ENCODE peak calls at places on chromosomes 12 and 14, in ten cellular contexts. Z is PC-9, B is astrocyte, L is HepG2, V is fibroblast of lung, A is GM12878, Y is hepatocyte, E is GM23338, N is neuronal stem cell, S is PC-3. R is an unnamed sample. For H3K4me1, the result is how much of the 10 kb centered on the place peaks cover.

GRCh38 chr14:70955543-70956480 is 48.6 kb downstream of the PCNX1 start:
- DNase-seq in A (no peak), E (peak), B (no peak), Z (no peak), L (peak), Y (peak), V (no peak), N (no peak), S (peak), R (peak)

GRCh38 chr14:101839236-101839635 is 77.7 kb downstream of the PPP2R5C start:
- DNase-seq in N (no peak), Z (no peak), B (no peak), S (no peak), V (no peak), E (no peak), A (peak), Y (no peak), L (no peak), R (no peak)

GRCh38 chr12:13947237-13947945 is 34.0 kb downstream of the GRIN2B start:
- DNase-seq in A (no peak), Y (peak), B (no peak), E (no peak), V (no peak), N (no peak), Z (no peak), S (no peak), L (no peak), R (peak)

GRCh38 chr14:61532818-61533217 is 162.5 kb upstream of the HIF1A start:
- DNase-seq in Z (no peak), A (no peak), B (no peak), L (no peak), E (no peak), V (no peak), N (no peak), S (no peak), Y (no peak), R (no peak)

GRCh38 chr14:36988989-36989388 is 183.4 kb downstream of the SLC25A21 start:
- DNase-seq in S (peak), Y (no peak), E (no peak), Z (no peak), L (no peak), B (no peak), V (no peak), N (no peak), A (no peak), R (peak)

GRCh38 chr14:34912182-34912581 is 37.0 kb upstream of the BAZ1A start:
- DNase-seq in A (no peak), Y (no peak), E (peak), N (no peak), L (peak), S (no peak), V (no peak), B (no peak), Z (no peak), R (no peak)

GRCh38 chr12:105765053-105766019 is 373.4 kb downstream of the NUAK1 start:
- DNase-seq in L (no peak), Y (no peak), N (no peak), Z (no peak), B (no peak), A (peak), E (no peak), S (no peak), V (no peak), R (no peak)

GRCh38 chr12:3973939-3974644 is 100.9 kb upstream of the PARP11 start:
- DNase-seq in Y (no peak), A (no peak), E (no peak), S (no peak), V (no peak), Z (no peak), B (no peak), N (no peak), L (no peak), R (no peak)

GRCh38 chr12:124188561-124189405 is 106.1 kb upstream of the RFLNA start:
- DNase-seq in E (no peak), N (no peak), A (no peak), B (peak), Z (no peak), Y (peak), S (peak), V (peak), L (peak), R (no peak)

GRCh38 chr12:18320036-18320617 is 58.8 kb downstream of the PIK3C2G start:
- DNase-seq in V (peak), B (peak), L (peak), S (peak), E (peak), N (peak), Y (peak), A (no peak), Z (peak), R (peak)

GRCh38 chr12:47222960-47223847 is 143.4 kb upstream of the AMIGO2 start:
- DNase-seq in Z (no peak), Y (peak), B (no peak), A (no peak), S (no peak), L (no peak), E (peak), V (no peak), N (no peak), R (no peak)

GRCh38 chr12:15580431-15580830 is 208.8 kb downstream of the EPS8 start:
- DNase-seq in B (no peak), V (no peak), Y (no peak), Z (no peak), S (no peak), E (no peak), A (no peak), L (no peak), N (no peak), R (no peak)

GRCh38 chr14:30993071-30993470 is 32.4 kb upstream of the AP4S1 start:
- DNase-seq in Z (no peak), N (no peak), V (no peak), L (no peak), B (no peak), E (no peak), Y (no peak), S (no peak), A (no peak), R (no peak)

GRCh38 chr12:49296836-49297694 is 2.1 kb downstream of the PRPH start:
- DNase-seq in E (peak), Y (peak), A (no peak), B (no peak), S (peak), Z (peak), L (peak), V (no peak), N (no peak), R (peak)

GRCh38 chr12:104521731-104522130 is 65.0 kb downstream of the CHST11 start:
- DNase-seq in A (no peak), B (no peak), N (no peak), S (peak), L (no peak), E (no peak), Y (no peak), V (peak), Z (no peak), R (peak)

GRCh38 chr14:51020024-51020710 is 74.7 kb downstream of the TRIM9 start:
- DNase-seq in B (peak), A (no peak), Z (no peak), V (peak), L (no peak), E (no peak), S (no peak), N (no peak), Y (no peak), R (no peak)

GRCh38 chr12:124497658-124498057 is 69.8 kb downstream of the NCOR2 start:
- DNase-seq in N (no peak), E (no peak), Y (peak), S (no peak), Z (no peak), A (no peak), B (peak), L (no peak), V (peak), R (peak)

GRCh38 chr12:31589582-31589895 is 1.4 kb downstream of the DENND5B start:
- DNase-seq in L (no peak), E (peak), Z (peak), B (no peak), S (no peak), N (no peak), V (no peak), A (no peak), Y (no peak), R (no peak)

GRCh38 chr14:103628221-103628683 is 759 bp upstream of the KLC1 start:
- DNase-seq in V (peak), A (no peak), N (peak), L (no peak), E (peak), B (peak), Z (peak), Y (peak), S (peak), R (peak)

DNA sequence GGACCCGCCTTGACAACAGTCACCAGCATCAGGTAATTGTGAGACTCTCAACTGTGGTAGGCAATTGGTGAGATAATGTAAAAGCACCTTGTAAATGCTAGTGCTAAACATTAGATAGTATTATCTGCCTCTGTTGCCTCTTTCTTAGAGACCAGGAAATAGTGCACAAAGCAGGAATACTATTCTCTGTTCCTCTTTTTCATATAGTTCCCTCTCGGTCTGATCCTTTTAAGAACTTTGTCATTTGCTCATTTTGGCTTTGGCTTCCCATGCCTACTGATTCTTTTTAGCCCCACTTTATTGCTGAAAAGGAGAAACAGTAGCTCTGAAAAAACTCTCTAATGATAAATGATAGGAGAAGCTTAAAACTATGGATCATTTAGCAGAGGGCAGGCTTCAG is 17.6 kb downstream of the CHPT1 start:
- DNase-seq in Z (no peak), Y (no peak), N (no peak), E (no peak), V (no peak), L (no peak), A (no peak), S (no peak), B (no peak), R (no peak)
- H2AFZ ChIP-seq in Z (no peak), Y (no peak), N (no peak), E (no peak), V (no peak), L (no peak), A (no peak), S (no peak), B (no peak), R (no peak)

GRCh38 chr12:122125452-122126341 is 47.1 kb downstream of the MLXIP start:
- DNase-seq in Z (no peak), S (no peak), Y (no peak), N (no peak), E (no peak), B (no peak), A (no peak), L (no peak), V (no peak), R (no peak)

GRCh38 chr12:122123761-122124145 is 45.2 kb downstream of the MLXIP start:
- DNase-seq in S (no peak), N (no peak), A (no peak), L (no peak), B (no peak), Y (no peak), E (no peak), Z (no peak), V (no peak), R (no peak)

GRCh38 chr12:122126342-122126635 is 47.7 kb downstream of the IL31 start:
- DNase-seq in L (no peak), Z (no peak), E (no peak), A (no peak), Y (no peak), V (no peak), N (no peak), S (no peak), B (no peak), R (no peak)

GRCh38 chr12:122123051-122123760 is 44.6 kb downstream of the MLXIP start:
- DNase-seq in Z (peak), S (peak), Y (peak), N (peak), E (peak), V (peak), L (peak), A (no peak), B (peak), R (peak)

GRCh38 chr12:122124370-122124769 is 45.8 kb downstream of the MLXIP start:
- DNase-seq in S (no peak), Z (no peak), B (no peak), A (no peak), L (no peak), N (no peak), V (no peak), E (no peak), Y (no peak), R (no peak)
- H3K4me1 ChIP-seq in S (under half), Z (under half), B (under half), A (under half), L (under half), N (under half), V (under half), E (under half), Y (under half), R (under half)

GRCh38 chr12:108671110-108671509 is 37.4 kb upstream of the SELPLG start:
- DNase-seq in A (no peak), B (no peak), N (no peak), V (no peak), L (no peak), E (no peak), Y (no peak), S (no peak), Z (no peak), R (no peak)
- H2AFZ ChIP-seq in A (no peak), B (no peak), N (no peak), V (no peak), L (no peak), E (no peak), Y (no peak), S (no peak), Z (no peak), R (no peak)

GRCh38 chr12:76242813-76243540 is 105.2 kb downstream of the BBS10 start:
- DNase-seq in V (peak), L (no peak), B (peak), Y (no peak), S (no peak), E (no peak), A (no peak), Z (no peak), N (no peak), R (peak)

GRCh38 chr12:76237086-76237701 is 111.0 kb downstream of the BBS10 start:
- DNase-seq in V (no peak), N (no peak), S (peak), B (no peak), Y (no peak), A (no peak), Z (peak), E (no peak), L (no peak), R (no peak)

GRCh38 chr12:76238688-76239087 is 109.5 kb downstream of the BBS10 start:
- DNase-seq in V (no peak), Y (no peak), B (no peak), L (no peak), A (no peak), Z (no peak), S (no peak), N (no peak), E (no peak), R (no peak)

GRCh38 chr12:76241371-76241770 is 106.8 kb downstream of the BBS10 start:
- DNase-seq in A (no peak), E (no peak), S (no peak), Y (no peak), B (no peak), Z (no peak), V (peak), N (no peak), L (no peak), R (peak)

DNA sequence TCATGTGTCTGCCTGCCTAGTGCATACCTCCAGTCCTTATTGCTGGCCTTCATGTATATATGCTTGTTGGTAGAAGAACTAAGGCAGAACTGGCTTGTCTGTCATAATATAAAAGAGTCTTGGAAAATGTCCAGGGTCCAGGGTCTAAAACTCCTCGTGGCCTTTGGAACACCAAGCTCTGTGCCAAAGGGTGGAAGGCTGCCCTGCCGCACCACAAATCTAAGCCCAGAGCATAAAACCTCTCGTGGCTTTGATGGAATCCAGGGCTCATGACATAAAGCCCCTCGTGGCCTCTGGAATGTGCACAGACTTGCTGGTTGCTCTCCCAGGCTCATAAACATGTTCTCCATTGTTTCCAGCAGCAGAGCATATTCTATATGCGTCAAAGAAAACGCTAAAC is 107.9 kb downstream of the BBS10 start:
- DNase-seq in Y (no peak), V (no peak), S (no peak), Z (no peak), E (no peak), A (no peak), N (no peak), B (no peak), L (no peak), R (no peak)
- H3K4me1 ChIP-seq in Y (under half), V (under half), S (under half), Z (under half), E (under half), A (under half), N (under half), B (under half), L (under half), R (under half)